ENCODE peak calls at places on chromosome 22, in four cellular contexts. H is small intestine, I is PC-3, U is lower lobe of right lung. O is an unnamed sample.

GRCh38 chr22:23862103-23862502 is 4.4 kb downstream of the SLC2A11 start:
- DNase-seq in H (peak), I (peak), U (peak), O (peak)

GRCh38 chr22:39634530-39635399 is 64.2 kb downstream of the CACNA1I start:
- DNase-seq in H (peak), I (peak), U (no peak), O (peak)

GRCh38 chr22:27959335-27960090 is 40.5 kb upstream of the PITPNB start:
- DNase-seq in H (no peak), I (no peak), U (no peak), O (no peak)

GRCh38 chr22:29359469-29359868 is 28.9 kb downstream of the AP1B1 start:
- DNase-seq in H (peak), I (peak), U (no peak), O (peak)

GRCh38 chr22:38422615-38423511 is 32.1 kb downstream of the KCNJ4 start:
- DNase-seq in H (peak), I (no peak), U (no peak), O (no peak)

GRCh38 chr22:25774575-25775026 is 32.6 kb downstream of the MYO18B start:
- DNase-seq in H (no peak), I (peak), U (no peak), O (no peak)

GRCh38 chr22:24996420-24996952 is 44.0 kb downstream of the KIAA1671 start:
- DNase-seq in H (no peak), I (peak), U (no peak), O (peak)

GRCh38 chr22:26462971-26463661 is 20.5 kb downstream of the HPS4 start:
- DNase-seq in H (peak), I (no peak), U (no peak), O (peak)

GRCh38 chr22:26897384-26897783 is 240.0 kb downstream of the MIAT start:
- DNase-seq in H (no peak), I (no peak), U (no peak), O (no peak)

GRCh38 chr22:50581950-50582561 is 593 bp downstream of the CHKB start:
- DNase-seq in H (peak), I (no peak), U (no peak), O (no peak)

GRCh38 chr22:40642316-40642715 is 5.8 kb upstream of the MRTFA start:
- DNase-seq in H (no peak), I (no peak), U (no peak), O (no peak)

GRCh38 chr22:37968452-37969251 is 15.2 kb downstream of the POLR2F start:
- DNase-seq in H (no peak), I (no peak), U (no peak), O (no peak)

GRCh38 chr22:26821854-26822253 is 164.5 kb downstream of the MIAT start:
- DNase-seq in H (no peak), I (no peak), U (no peak), O (no peak)

GRCh38 chr22:26325641-26326040 is 103.4 kb upstream of the ASPHD2 start:
- DNase-seq in H (no peak), I (no peak), U (no peak), O (no peak)

GRCh38 chr22:27752771-27753170 is 48.8 kb downstream of the MN1 start:
- DNase-seq in H (no peak), I (peak), U (peak), O (peak)

GRCh38 chr22:39314251-39314971 is 5.0 kb downstream of the RPL3 start:
- DNase-seq in H (no peak), I (no peak), U (no peak), O (no peak)

GRCh38 chr22:17818649-17819048 is 44.4 kb upstream of the BID start:
- DNase-seq in H (no peak), I (no peak), U (no peak), O (no peak)

GRCh38 chr22:50182176-50183081 is 3.3 kb upstream of the TRABD start:
- DNase-seq in H (no peak), I (no peak), U (peak), O (no peak)

GRCh38 chr22:38350444-38351359 is 33.5 kb upstream of the CSNK1E start:
- DNase-seq in H (no peak), I (no peak), U (no peak), O (no peak)

GRCh38 chr22:31451709-31452571 is 37.7 kb downstream of the EIF4ENIF1 start:
- DNase-seq in H (peak), I (peak), U (no peak), O (peak)

GRCh38 chr22:49947296-49947622 is 13.3 kb upstream of the PIM3 start:
- DNase-seq in H (no peak), I (no peak), U (no peak), O (no peak)

GRCh38 chr22:28395920-28396447 is 283.7 kb downstream of the TTC28 start:
- DNase-seq in H (no peak), I (peak), U (no peak), O (no peak)

GRCh38 chr22:31917227-31917921 is 27.0 kb upstream of the YWHAH start:
- DNase-seq in H (no peak), I (no peak), U (peak), O (no peak)

GRCh38 chr22:49664371-49664881 is 163.2 kb downstream of the BRD1 start:
- DNase-seq in H (no peak), I (no peak), U (peak), O (no peak)

GRCh38 chr22:18085188-18085587 is 7.4 kb downstream of the PEX26 start:
- DNase-seq in H (peak), I (no peak), U (no peak), O (peak)

GRCh38 chr22:17672417-17672991 is 33.9 kb downstream of the BCL2L13 start:
- DNase-seq in H (no peak), I (peak), U (no peak), O (no peak)

GRCh38 chr22:40203568-40203967 is 25.8 kb downstream of the TNRC6B start:
- DNase-seq in H (peak), I (no peak), U (no peak), O (no peak)

GRCh38 chr22:27630754-27631153 is 170.8 kb downstream of the MN1 start:
- DNase-seq in H (no peak), I (no peak), U (no peak), O (no peak)

GRCh38 chr22:44360686-44361381 is 48.1 kb upstream of the SHISAL1 start:
- DNase-seq in H (no peak), I (peak), U (peak), O (peak)
- H3K27ac ChIP-seq in H (no peak), I (peak), U (no peak), O (no peak)

DNA sequence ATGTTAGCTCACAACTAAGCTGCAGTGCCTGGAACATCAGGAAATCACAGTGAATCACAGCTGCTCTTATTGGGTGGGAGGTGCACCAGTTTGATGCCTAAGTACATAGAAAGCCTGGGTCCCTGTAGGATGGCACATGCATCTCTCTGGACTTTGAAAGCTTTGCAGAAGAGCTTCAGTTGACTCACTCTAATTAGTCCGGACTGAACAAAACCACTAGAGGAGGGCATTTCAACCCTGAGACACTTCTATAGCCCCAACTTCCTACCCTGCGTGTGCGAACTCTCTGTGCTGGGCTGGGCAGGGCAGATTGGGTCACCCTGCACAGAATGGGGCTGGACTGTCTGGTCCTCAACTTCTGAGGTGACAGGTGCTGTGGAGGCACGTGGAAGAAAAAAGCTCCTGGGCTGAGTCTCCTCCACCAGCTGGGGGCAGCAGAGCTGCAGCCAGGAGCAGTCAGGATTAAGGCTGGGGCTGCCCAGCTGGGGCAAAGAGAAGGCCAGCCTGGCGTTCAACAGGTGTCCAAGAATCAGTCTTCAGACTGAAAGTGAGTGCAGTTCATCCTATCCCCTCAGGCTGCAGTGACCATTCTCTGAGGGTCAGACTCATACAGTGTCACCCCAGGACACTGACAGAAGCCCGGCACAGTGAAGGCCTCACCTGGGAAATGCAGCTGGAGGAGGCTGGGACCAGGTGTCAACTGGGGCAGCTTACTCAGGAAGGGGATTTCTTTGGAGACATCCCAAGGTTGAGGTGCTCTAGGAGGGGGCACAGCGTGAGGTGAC is 22.1 kb downstream of the GGTLC2 start:
- DNase-seq in H (peak), I (peak), U (peak), O (peak)
- H3K27ac ChIP-seq in H (no peak), I (no peak), U (no peak), O (no peak)

DNA sequence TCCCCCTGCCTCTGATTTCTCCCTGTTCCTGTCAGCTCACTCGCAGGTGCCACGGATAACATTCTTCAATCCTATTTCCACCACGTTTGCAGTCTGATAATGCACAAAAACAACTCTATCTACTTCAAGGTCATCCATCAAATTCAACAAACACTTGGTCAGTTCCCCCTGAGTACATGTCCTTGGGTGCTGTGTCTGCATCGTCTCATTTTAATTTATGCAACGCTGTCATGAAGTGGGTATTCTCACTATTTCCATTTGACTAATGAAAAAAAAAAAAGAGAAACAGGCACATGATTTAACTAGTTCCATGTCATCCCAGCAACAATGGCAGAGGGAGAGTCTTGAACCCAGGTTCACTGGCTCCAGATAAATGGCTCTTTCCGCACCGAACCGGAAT is 262.6 kb downstream of the LARGE1 start:
- DNase-seq in H (no peak), I (no peak), U (no peak), O (no peak)
- H3K27ac ChIP-seq in H (no peak), I (no peak), U (no peak), O (no peak)

DNA sequence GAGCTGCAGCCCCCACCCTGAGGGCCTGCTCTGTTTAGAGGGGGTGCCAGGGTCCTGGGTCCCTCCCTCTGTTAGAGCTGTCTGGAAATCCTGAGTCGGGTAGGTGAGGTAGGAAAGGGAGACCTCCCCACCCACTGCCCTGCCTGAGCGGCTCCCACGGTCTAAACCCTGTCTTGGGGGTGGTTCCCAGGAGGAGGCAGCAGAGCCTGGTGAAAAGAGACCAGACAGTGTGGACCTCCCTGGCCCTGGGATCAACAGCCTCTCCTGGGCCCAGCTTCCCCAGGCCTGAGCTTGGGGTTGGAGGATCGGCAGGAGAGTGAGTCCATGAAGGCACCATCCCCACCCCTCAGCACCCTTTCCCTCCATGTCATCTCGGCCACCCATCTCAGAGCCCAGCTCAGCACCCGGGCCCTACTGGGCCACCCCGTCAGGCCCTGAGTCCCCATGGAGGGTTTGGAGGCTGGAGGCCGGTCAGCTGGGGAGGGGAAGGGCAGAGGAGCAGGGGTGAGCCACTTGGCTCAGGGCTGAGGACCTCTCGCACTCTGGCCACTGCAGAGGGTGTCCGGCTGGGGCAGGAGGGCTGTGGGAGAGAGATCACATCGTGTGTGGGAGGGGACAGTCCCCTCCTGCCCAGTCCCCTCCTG is 37.2 kb downstream of the RTN4R start:
- DNase-seq in H (no peak), I (no peak), U (no peak), O (no peak)
- H3K27ac ChIP-seq in H (no peak), I (no peak), U (no peak), O (no peak)

DNA sequence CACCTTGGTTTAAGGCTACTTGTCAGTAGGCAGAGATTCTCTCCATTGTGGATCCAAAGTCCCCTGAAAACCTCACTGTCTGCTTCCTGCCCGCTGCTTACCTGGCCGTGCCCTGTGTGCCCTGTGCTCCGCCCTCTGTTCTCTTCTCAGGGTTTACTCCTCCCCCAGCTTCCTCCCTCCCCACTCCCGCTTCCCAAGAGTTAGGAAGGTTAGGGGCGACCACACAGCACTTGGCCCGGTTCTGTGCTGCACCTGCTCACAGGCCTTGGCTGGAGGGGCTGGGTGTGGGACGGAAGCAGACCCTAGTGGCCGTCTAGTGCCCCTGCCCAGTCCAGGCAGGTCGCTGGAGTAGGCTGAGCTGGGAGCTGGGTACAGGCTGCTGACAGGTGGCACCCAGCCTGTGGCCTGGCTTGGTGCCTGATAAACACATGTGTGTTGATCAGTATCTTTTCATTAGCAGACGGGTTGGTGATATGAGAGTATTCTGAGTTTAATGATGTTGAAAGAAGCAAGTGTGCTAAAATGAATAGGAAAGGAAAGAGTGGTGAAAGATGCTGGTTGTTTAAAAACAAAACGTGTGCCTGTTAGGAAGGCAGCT is 40.5 kb downstream of the GRAMD4 start:
- DNase-seq in H (peak), I (no peak), U (no peak), O (no peak)
- H3K27ac ChIP-seq in H (peak), I (peak), U (no peak), O (peak)

GRCh38 chr22:33710326-33710725 is 209.9 kb downstream of the LARGE1 start:
- DNase-seq in H (no peak), I (no peak), U (no peak), O (no peak)

GRCh38 chr22:33706100-33706499 is 214.2 kb downstream of the LARGE1 start:
- DNase-seq in H (no peak), I (no peak), U (no peak), O (no peak)

DNA sequence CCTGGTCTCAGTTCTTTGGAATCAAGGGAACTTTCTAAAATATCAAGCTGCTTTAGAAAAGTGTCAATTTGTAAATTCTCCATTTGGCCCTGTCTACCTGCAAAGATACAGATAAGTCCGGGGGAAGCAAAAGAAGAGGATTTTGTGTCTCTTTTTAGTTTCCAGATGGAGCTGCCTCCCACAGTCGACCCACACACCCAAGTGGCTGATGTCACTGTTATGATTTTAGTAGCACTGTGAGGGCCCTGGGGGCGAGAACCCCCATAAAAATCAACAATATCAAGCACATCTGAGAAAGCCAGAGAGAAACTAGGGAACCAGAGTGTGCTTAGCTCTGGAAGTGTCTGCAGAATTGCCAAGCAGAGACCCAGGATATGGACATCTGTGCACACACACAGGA is 212.7 kb downstream of the LARGE1 start:
- DNase-seq in H (no peak), I (no peak), U (no peak), O (no peak)
- H3K27ac ChIP-seq in H (no peak), I (no peak), U (no peak), O (no peak)

O was measured in hepatocyte.